ENCODE peak calls at places on chromosome 22, in ten cellular contexts. V is transverse colon; M is psoas muscle; Q is Peyer's patch; F is CD8-positive, alpha-beta memory T cell; O is H9; J is PC-3; E is left lung; L is aorta; D is GM23338. N is an unnamed sample. For H3K27me3 and H3K4me1, the result is how much of the 10 kb centered on the place peaks cover.

GRCh38 chr22:46453006-46453828 is 84.2 kb downstream of the CELSR1 start:
- DNase-seq in V (no peak), M (no peak), Q (no peak), F (no peak), O (no peak), J (no peak), E (peak), L (no peak), D (no peak), N (peak)

GRCh38 chr22:50505776-50506610 is 1.5 kb downstream of the LMF2 start:
- DNase-seq in V (no peak), M (no peak), Q (no peak), F (no peak), O (peak), J (no peak), E (peak), L (no peak), D (no peak), N (no peak)

GRCh38 chr22:42813501-42813900 is 43.6 kb downstream of the ARFGAP3 start:
- DNase-seq in V (no peak), M (no peak), Q (no peak), F (no peak), O (no peak), J (no peak), E (no peak), L (no peak), D (no peak), N (no peak)

GRCh38 chr22:50247748-50248147 is 2.9 kb upstream of the TUBGCP6 start:
- DNase-seq in V (peak), M (no peak), Q (peak), F (peak), O (peak), J (peak), E (no peak), L (no peak), D (peak), N (peak)

GRCh38 chr22:49765091-49765771 is 62.4 kb downstream of the BRD1 start:
- DNase-seq in V (peak), M (peak), Q (peak), F (no peak), O (peak), J (no peak), E (peak), L (peak), D (no peak), N (peak)

GRCh38 chr22:42185915-42186439 is 55.4 kb upstream of the CYP2D6 start:
- DNase-seq in V (no peak), M (no peak), Q (no peak), F (no peak), O (no peak), J (no peak), E (no peak), L (no peak), D (no peak), N (no peak)

GRCh38 chr22:36136475-36136874 is 24.1 kb downstream of the APOL3 start:
- DNase-seq in V (no peak), M (peak), Q (no peak), F (no peak), O (no peak), J (peak), E (no peak), L (peak), D (no peak), N (no peak)

GRCh38 chr22:33350961-33351360 is 292.8 kb upstream of the SYN3 start:
- DNase-seq in V (no peak), M (no peak), Q (no peak), F (no peak), O (no peak), J (no peak), E (no peak), L (no peak), D (no peak), N (no peak)

GRCh38 chr22:24482586-24482985 is 12.5 kb upstream of the UPB1 start:
- DNase-seq in V (no peak), M (no peak), Q (no peak), F (no peak), O (no peak), J (peak), E (no peak), L (no peak), D (no peak), N (no peak)

GRCh38 chr22:36505998-36506635 is 723 bp downstream of the FOXRED2 start:
- DNase-seq in V (peak), M (no peak), Q (no peak), F (no peak), O (peak), J (no peak), E (peak), L (no peak), D (no peak), N (no peak)

GRCh38 chr22:28917747-28918543 is 34.6 kb downstream of the ZNRF3 start:
- DNase-seq in V (peak), M (no peak), Q (peak), F (no peak), O (no peak), J (no peak), E (no peak), L (no peak), D (peak), N (no peak)

GRCh38 chr22:49983148-49984042 is 22.8 kb downstream of the PIM3 start:
- DNase-seq in V (no peak), M (peak), Q (peak), F (peak), O (peak), J (no peak), E (peak), L (peak), D (peak), N (no peak)

GRCh38 chr22:24304067-24304675 is 33.5 kb downstream of the SPECC1L start:
- DNase-seq in V (no peak), M (no peak), Q (no peak), F (no peak), O (no peak), J (no peak), E (no peak), L (no peak), D (no peak), N (no peak)

GRCh38 chr22:44541671-44542319 is 43.8 kb upstream of the RTL6 start:
- DNase-seq in V (no peak), M (no peak), Q (no peak), F (no peak), O (no peak), J (no peak), E (no peak), L (no peak), D (no peak), N (peak)

GRCh38 chr22:50713571-50714056 is 24.4 kb upstream of the ACR start:
- DNase-seq in V (no peak), M (no peak), Q (no peak), F (no peak), O (no peak), J (no peak), E (no peak), L (no peak), D (no peak), N (no peak)

GRCh38 chr22:22893077-22893805 is 5.6 kb downstream of the IGLL5 start:
- DNase-seq in V (no peak), M (no peak), Q (no peak), F (no peak), O (no peak), J (no peak), E (no peak), L (no peak), D (peak), N (no peak)

GRCh38 chr22:49660794-49661781 is 166.6 kb downstream of the BRD1 start:
- DNase-seq in V (peak), M (no peak), Q (no peak), F (no peak), O (peak), J (no peak), E (peak), L (peak), D (no peak), N (no peak)

GRCh38 chr22:49365191-49365837 is 462.4 kb downstream of the BRD1 start:
- DNase-seq in V (no peak), M (no peak), Q (no peak), F (no peak), O (no peak), J (no peak), E (no peak), L (no peak), D (no peak), N (no peak)

GRCh38 chr22:47174096-47174495 is 411.6 kb downstream of the TBC1D22A start:
- DNase-seq in V (no peak), M (no peak), Q (no peak), F (no peak), O (peak), J (no peak), E (peak), L (peak), D (no peak), N (peak)

GRCh38 chr22:24039046-24039445 is 27.9 kb downstream of the CABIN1 start:
- DNase-seq in V (no peak), M (no peak), Q (no peak), F (no peak), O (no peak), J (no peak), E (no peak), L (no peak), D (no peak), N (no peak)

GRCh38 chr22:23264610-23265388 is 84.5 kb downstream of the BCR start:
- DNase-seq in V (no peak), M (no peak), Q (no peak), F (no peak), O (no peak), J (no peak), E (no peak), L (peak), D (no peak), N (peak)

GRCh38 chr22:31637938-31638618 is 23.9 kb downstream of the PISD start:
- DNase-seq in V (peak), M (no peak), Q (no peak), F (no peak), O (no peak), J (no peak), E (peak), L (peak), D (no peak), N (no peak)

GRCh38 chr22:41094036-41094435 is 1.6 kb downstream of the EP300 start:
- DNase-seq in V (peak), M (no peak), Q (no peak), F (no peak), O (no peak), J (peak), E (no peak), L (no peak), D (peak), N (no peak)

GRCh38 chr22:44128961-44129613 is 51.6 kb upstream of the PARVG start:
- DNase-seq in V (no peak), M (no peak), Q (no peak), F (no peak), O (no peak), J (no peak), E (no peak), L (no peak), D (no peak), N (no peak)

GRCh38 chr22:50544078-50544745 is 1.5 kb upstream of the KLHDC7B start:
- DNase-seq in V (peak), M (peak), Q (peak), F (peak), O (peak), J (no peak), E (peak), L (peak), D (peak), N (peak)

GRCh38 chr22:21624120-21624879 is 5.5 kb downstream of the YDJC start:
- DNase-seq in V (peak), M (peak), Q (no peak), F (peak), O (peak), J (peak), E (peak), L (no peak), D (peak), N (no peak)

GRCh38 chr22:40203568-40203967 is 25.8 kb downstream of the TNRC6B start:
- DNase-seq in V (no peak), M (no peak), Q (no peak), F (no peak), O (no peak), J (no peak), E (no peak), L (no peak), D (no peak), N (no peak)

GRCh38 chr22:50548046-50548912 is 2.6 kb downstream of the KLHDC7B start:
- DNase-seq in V (peak), M (no peak), Q (no peak), F (peak), O (no peak), J (no peak), E (peak), L (peak), D (no peak), N (peak)

GRCh38 chr22:50270302-50271010 is at the start of gene MAPK11:
- DNase-seq in V (peak), M (peak), Q (peak), F (peak), O (peak), J (peak), E (no peak), L (peak), D (peak), N (peak)

GRCh38 chr22:28903719-28904118 is 20.3 kb downstream of the ZNRF3 start:
- DNase-seq in V (no peak), M (no peak), Q (no peak), F (no peak), O (no peak), J (no peak), E (no peak), L (no peak), D (no peak), N (no peak)

DNA sequence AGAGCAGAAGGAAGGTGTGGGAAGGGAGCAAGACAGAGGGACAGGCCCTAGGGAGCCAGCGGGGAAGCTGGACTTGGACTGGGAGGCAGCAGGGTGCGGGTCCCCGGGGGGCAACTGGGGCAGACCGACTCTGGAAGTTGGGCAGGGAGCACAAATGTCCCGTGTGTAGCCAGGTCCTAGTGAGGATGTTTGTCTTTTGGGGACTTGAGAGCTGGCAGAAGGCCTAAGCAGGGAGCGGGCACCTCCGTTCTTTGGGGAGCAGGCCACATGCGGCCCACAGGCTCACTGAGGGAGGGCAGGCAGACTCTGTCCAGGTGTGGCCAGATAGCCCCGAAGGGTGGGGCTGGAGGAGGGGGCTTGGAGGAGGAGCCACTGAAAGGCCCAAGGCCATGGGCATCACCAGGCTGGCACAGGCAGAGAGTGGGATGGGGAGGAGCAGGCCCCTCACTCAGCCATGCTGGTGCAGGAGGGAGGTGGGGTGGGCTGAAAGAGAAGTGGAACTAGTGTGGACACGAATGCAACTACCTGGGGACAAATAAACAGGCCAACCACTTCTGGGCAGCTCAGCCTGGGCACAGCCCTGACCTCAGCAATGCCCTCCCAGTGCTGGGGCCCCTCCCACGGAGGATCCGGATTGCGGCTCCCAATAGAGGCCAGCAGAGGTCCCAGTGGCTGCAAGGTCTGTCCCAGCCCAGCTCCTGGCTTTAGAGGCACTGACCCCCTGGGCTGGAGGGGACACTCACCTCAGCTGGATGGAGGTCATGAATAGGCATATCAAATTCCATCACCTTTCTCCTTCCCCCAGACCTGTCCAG is 1.3 kb upstream of the SCARF2 start:
- DNase-seq in V (no peak), M (no peak), Q (peak), F (no peak), O (peak), J (no peak), E (peak), L (peak), D (peak), N (peak)
- H3K27me3 ChIP-seq in V (under half), M (under half), Q (under half), F (under half), O (under half), J (under half), E (half or more), L (under half), D (half or more), N (under half)

GRCh38 chr22:29949872-29950271 is 66.9 kb downstream of the MTMR3 start:
- DNase-seq in V (no peak), M (no peak), Q (no peak), F (no peak), O (no peak), J (no peak), E (no peak), L (no peak), D (no peak), N (no peak)
- H3K4me1 ChIP-seq in V (under half), M (half or more), Q (under half), F (under half), O (under half), J (under half), E (under half), L (under half), D (half or more), N (under half)

GRCh38 chr22:19079691-19080090 is 42.5 kb downstream of the DGCR2 start:
- DNase-seq in V (no peak), M (no peak), Q (no peak), F (no peak), O (no peak), J (no peak), E (no peak), L (no peak), D (no peak), N (no peak)
- H3K27me3 ChIP-seq in V (under half), M (under half), Q (under half), F (under half), O (under half), J (under half), E (under half), L (under half), D (under half), N (under half)

GRCh38 chr22:37563153-37564081 is 3.1 kb downstream of the CDC42EP1 start:
- DNase-seq in V (peak), M (peak), Q (no peak), F (no peak), O (no peak), J (peak), E (no peak), L (peak), D (peak), N (no peak)
- H3K4me1 ChIP-seq in V (half or more), M (under half), Q (under half), F (under half), O (under half), J (half or more), E (under half), L (under half), D (under half), N (under half)

GRCh38 chr22:27100323-27100722 is 442.9 kb downstream of the MIAT start:
- DNase-seq in V (no peak), M (no peak), Q (no peak), F (no peak), O (no peak), J (no peak), E (no peak), L (no peak), D (peak), N (no peak)

GRCh38 chr22:27100789-27101188 is 443.4 kb downstream of the MIAT start:
- DNase-seq in V (no peak), M (no peak), Q (no peak), F (no peak), O (peak), J (no peak), E (no peak), L (no peak), D (peak), N (no peak)

GRCh38 chr22:27101288-27101687 is 443.9 kb downstream of the MIAT start:
- DNase-seq in V (no peak), M (no peak), Q (no peak), F (no peak), O (no peak), J (no peak), E (no peak), L (no peak), D (no peak), N (no peak)

GRCh38 chr22:27097933-27098332 is 440.5 kb downstream of the MIAT start:
- DNase-seq in V (no peak), M (no peak), Q (no peak), F (no peak), O (no peak), J (no peak), E (no peak), L (no peak), D (peak), N (no peak)

GRCh38 chr22:27099896-27100295 is 442.5 kb downstream of the MIAT start:
- DNase-seq in V (no peak), M (no peak), Q (no peak), F (no peak), O (no peak), J (no peak), E (no peak), L (no peak), D (peak), N (no peak)
- H3K27me3 ChIP-seq in V (under half), M (under half), Q (under half), F (under half), O (under half), J (under half), E (half or more), L (under half), D (under half), N (under half)

DNA sequence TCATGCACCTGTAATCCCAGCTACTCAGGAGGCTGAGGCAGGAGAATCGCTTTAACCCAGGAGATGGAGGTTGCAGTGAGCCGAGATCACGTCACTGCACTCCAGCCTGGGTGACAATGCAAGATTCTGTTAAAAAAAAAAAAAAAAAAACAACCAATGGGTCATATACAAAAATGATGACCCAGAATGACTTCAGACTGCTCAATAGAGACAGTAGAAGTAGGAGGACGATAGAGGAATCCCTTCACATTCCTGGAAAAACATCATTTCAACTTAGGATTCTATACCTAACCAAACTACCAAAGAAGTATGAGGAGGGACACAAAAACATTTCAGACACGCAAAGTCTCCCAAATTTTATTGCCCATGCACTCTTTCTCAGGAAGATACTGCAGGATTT is 14.1 kb upstream of the CBX7 start:
- DNase-seq in V (no peak), M (no peak), Q (no peak), F (no peak), O (no peak), J (no peak), E (no peak), L (no peak), D (no peak), N (no peak)
- H3K4me1 ChIP-seq in V (under half), M (under half), Q (under half), F (under half), O (under half), J (under half), E (under half), L (under half), D (under half), N (under half)

DNA sequence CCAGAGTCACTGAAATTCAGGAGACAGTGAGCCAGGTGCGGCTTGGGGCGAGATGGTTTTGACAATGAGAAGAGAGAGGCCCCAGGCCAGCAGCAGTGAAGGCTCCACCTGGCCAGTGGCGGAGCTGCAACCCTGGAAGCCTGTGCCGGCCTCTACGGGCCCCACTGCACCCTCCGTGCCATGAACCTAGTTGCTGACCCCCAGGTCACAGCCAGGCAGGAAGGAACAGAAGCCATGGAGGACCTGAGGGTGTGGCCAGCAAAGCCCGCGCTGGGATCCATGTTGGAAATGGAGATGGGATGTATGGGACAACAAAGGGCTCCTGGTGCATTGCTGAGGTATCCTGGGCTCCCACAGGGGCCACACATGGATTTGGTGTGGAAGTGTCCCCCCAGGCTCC is 1528.5 kb downstream of the BRD1 start:
- DNase-seq in V (no peak), M (no peak), Q (no peak), F (no peak), O (no peak), J (no peak), E (no peak), L (no peak), D (no peak), N (no peak)
- H3K27me3 ChIP-seq in V (under half), M (under half), Q (under half), F (under half), O (under half), J (under half), E (under half), L (under half), D (under half), N (under half)